ENCODE peak calls at places on chromosomes 4 and X, in six cellular contexts. O is nephron progenitor cell, X is GF-D8, J is glutamatergic neuron, G is endothelial cell, F is SJSA1. V is an unnamed sample.

GRCh38 chr4:11628093-11628725 is 199.5 kb upstream of the HS3ST1 start:
- DNase-seq in G (no peak), J (no peak), F (no peak), O (no peak), X (no peak), V (no peak)

GRCh38 chrX:119503484-119503861 is 35.2 kb downstream of the SLC25A5 start:
- DNase-seq in O (no peak), G (no peak), F (peak), X (no peak), J (no peak), V (no peak)

GRCh38 chrX:24395775-24396174 is 35.3 kb downstream of the SUPT20HL1 start:
- DNase-seq in O (peak), X (peak), G (peak), J (no peak), F (no peak), V (peak)

GRCh38 chr4:147362868-147363440 is 117.9 kb upstream of the EDNRA start:
- DNase-seq in X (no peak), O (no peak), G (no peak), F (no peak), J (no peak), V (no peak)

GRCh38 chr4:37434469-37434868 is 189.9 kb downstream of the NWD2 start:
- DNase-seq in X (no peak), J (no peak), O (no peak), G (no peak), F (no peak), V (no peak)

GRCh38 chrX:12953420-12953819 is 21.5 kb upstream of the TMSB4X start:
- DNase-seq in O (no peak), G (no peak), J (no peak), X (no peak), F (no peak), V (no peak)

GRCh38 chr4:62292911-62293310 is 1092.8 kb downstream of the ADGRL3 start:
- DNase-seq in G (no peak), X (no peak), O (no peak), F (no peak), J (no peak), V (no peak)

GRCh38 chrX:99795495-99795894 is 614.6 kb downstream of the PCDH19 start:
- DNase-seq in G (no peak), J (no peak), F (no peak), O (no peak), X (no peak), V (no peak)

GRCh38 chrX:131577999-131578734 is 34.3 kb downstream of the OR13H1 start:
- DNase-seq in J (peak), F (no peak), O (no peak), G (no peak), X (no peak), V (no peak)

GRCh38 chrX:63349307-63349706 is 1.8 kb downstream of the SPIN4 start:
- DNase-seq in G (no peak), X (peak), F (no peak), O (no peak), J (no peak), V (no peak)

GRCh38 chr4:135186002-135186401 is 984.4 kb upstream of the PABPC4L start:
- DNase-seq in J (no peak), F (no peak), G (no peak), X (no peak), O (no peak), V (no peak)

GRCh38 chrX:966396-967070 is 245.9 kb downstream of the CRLF2 start:
- DNase-seq in F (peak), X (no peak), O (no peak), J (no peak), G (no peak), V (no peak)

GRCh38 chr4:23815351-23815750 is 74.5 kb downstream of the PPARGC1A start:
- DNase-seq in X (no peak), J (no peak), O (no peak), F (no peak), G (no peak), V (no peak)

GRCh38 chr4:55793479-55793878 is 26.1 kb upstream of the EXOC1L start:
- DNase-seq in X (no peak), G (peak), F (no peak), J (peak), O (no peak), V (no peak)

GRCh38 chr4:9898596-9899345 is 117.3 kb downstream of the DRD5 start:
- DNase-seq in F (no peak), X (no peak), J (peak), G (peak), O (peak), V (no peak)

GRCh38 chrX:103276581-103277002 is at the start of gene TCEAL5:
- DNase-seq in G (peak), O (no peak), J (peak), F (no peak), X (no peak), V (no peak)

GRCh38 chr4:159946983-159947645 is 844.2 kb downstream of the RAPGEF2 start:
- DNase-seq in G (no peak), F (no peak), J (no peak), X (no peak), O (no peak), V (peak)

GRCh38 chr4:137545461-137545861 is 13.2 kb upstream of the PCDH18 start:
- DNase-seq in J (no peak), G (no peak), F (no peak), X (no peak), O (no peak), V (no peak)

GRCh38 chrX:15310117-15310516 is 5.3 kb downstream of the ASB11 start:
- DNase-seq in X (no peak), F (no peak), O (no peak), J (no peak), G (no peak), V (no peak)

GRCh38 chr4:183011213-183011907 is 87.7 kb upstream of the WWC2 start:
- DNase-seq in F (peak), O (no peak), X (no peak), G (no peak), J (no peak), V (no peak)

GRCh38 chrX:12315526-12315925 is 177.3 kb downstream of the FRMPD4 start:
- DNase-seq in F (no peak), G (no peak), X (no peak), J (no peak), O (no peak), V (no peak)

GRCh38 chr4:128163177-128164117 is 102.3 kb downstream of the LARP1B start:
- DNase-seq in X (no peak), O (no peak), J (no peak), G (no peak), F (no peak), V (no peak)

GRCh38 chrX:44303119-44303518 is 40.4 kb downstream of the EFHC2 start:
- DNase-seq in O (no peak), J (no peak), G (no peak), X (no peak), F (no peak), V (no peak)

GRCh38 chrX:36868592-36868991 is 139.6 kb upstream of the FAM47C start:
- DNase-seq in G (no peak), O (no peak), X (no peak), J (no peak), F (no peak), V (no peak)

GRCh38 chr4:184279496-184280082 is 61.9 kb upstream of the ENPP6 start:
- DNase-seq in J (no peak), G (no peak), X (no peak), O (no peak), F (no peak), V (no peak)

GRCh38 chr4:160009656-160010493 is 907.0 kb downstream of the RAPGEF2 start:
- DNase-seq in O (no peak), F (no peak), X (no peak), J (no peak), G (no peak), V (no peak)

GRCh38 chr4:48692897-48693296 is 87.2 kb downstream of the FRYL start:
- DNase-seq in G (no peak), O (no peak), J (no peak), F (no peak), X (no peak), V (no peak)

GRCh38 chr4:65653740-65654361 is 16.4 kb downstream of the EPHA5 start:
- DNase-seq in O (no peak), J (no peak), G (no peak), F (no peak), X (no peak), V (no peak)

GRCh38 chr4:39698424-39699009 is 581 bp downstream of the UBE2K start:
- DNase-seq in X (no peak), J (peak), G (peak), O (peak), F (peak), V (peak)

GRCh38 chr4:120299631-120300030 is 233.0 kb upstream of the MAD2L1 start:
- DNase-seq in G (no peak), F (no peak), X (no peak), J (no peak), O (no peak), V (no peak)

GRCh38 chr4:40693946-40694345 is 55.8 kb upstream of the NSUN7 start:
- DNase-seq in G (no peak), O (no peak), J (no peak), F (no peak), X (no peak), V (no peak)

GRCh38 chr4:47349323-47349722 is 114.2 kb downstream of the COMMD8 start:
- DNase-seq in X (no peak), O (no peak), F (peak), G (no peak), J (no peak), V (no peak)

GRCh38 chr4:16048639-16049448 is 35.0 kb downstream of the PROM1 start:
- DNase-seq in O (no peak), J (no peak), F (no peak), X (no peak), G (no peak), V (no peak)

GRCh38 chr4:8383451-8384160 is 56.9 kb downstream of the ACOX3 start:
- DNase-seq in F (no peak), X (no peak), G (no peak), J (no peak), O (no peak), V (no peak)

GRCh38 chr4:106201373-106201772 is 114.6 kb downstream of the TBCK start:
- DNase-seq in X (peak), F (no peak), J (no peak), G (no peak), O (no peak), V (no peak)

GRCh38 chr4:52813546-52813945 is 48.6 kb upstream of the RASL11B start:
- DNase-seq in O (no peak), J (no peak), X (no peak), G (no peak), F (no peak), V (no peak)

GRCh38 chr4:6071959-6072720 is 53.9 kb upstream of the C4orf50 start:
- DNase-seq in G (no peak), O (no peak), J (no peak), F (no peak), X (no peak), V (no peak)

GRCh38 chr4:152640058-152640921 is 39.5 kb downstream of the TMEM154 start:
- DNase-seq in O (no peak), G (no peak), F (no peak), J (no peak), X (no peak), V (peak)

V was measured in germinal center.